ENCODE peak calls at places on chromosome 17, in five cellular contexts. J is trophoblast cell, P is mesendoderm, E is mesenchymal stem cell, Y is IMR-90. D is an unnamed sample.

GRCh38 chr17:45113424-45113754 is 18.9 kb downstream of the PLCD3 start:
- DNase-seq in P (no peak), E (no peak), J (no peak), Y (no peak), D (no peak)

GRCh38 chr17:79986441-79987186 is 49.1 kb downstream of the TBC1D16 start:
- DNase-seq in P (no peak), Y (peak), E (no peak), J (no peak), D (no peak)

GRCh38 chr17:57044976-57045867 is 39.8 kb upstream of the AKAP1 start:
- DNase-seq in J (no peak), E (no peak), Y (no peak), P (no peak), D (no peak)

GRCh38 chr17:30517786-30518185 is 40.6 kb downstream of the GOSR1 start:
- DNase-seq in P (no peak), Y (no peak), E (peak), J (no peak), D (no peak)

GRCh38 chr17:13070732-13071131 is 52.9 kb upstream of the ELAC2 start:
- DNase-seq in P (no peak), J (no peak), Y (no peak), E (no peak), D (no peak)

GRCh38 chr17:20982589-20983358 is 60.0 kb downstream of the USP22 start:
- DNase-seq in P (no peak), Y (no peak), E (no peak), J (no peak), D (no peak)

GRCh38 chr17:83192161-83192788 is 112.9 kb downstream of the METRNL start:
- DNase-seq in J (no peak), P (no peak), E (peak), Y (peak), D (no peak)

GRCh38 chr17:57939797-57940196 is 15.4 kb downstream of the CUEDC1 start:
- DNase-seq in P (no peak), J (no peak), Y (no peak), E (no peak), D (no peak)

GRCh38 chr17:61634942-61635538 is 44.0 kb upstream of the NACA2 start:
- DNase-seq in J (no peak), E (no peak), P (no peak), Y (no peak), D (no peak)

GRCh38 chr17:40106760-40107265 is 6.4 kb upstream of the NR1D1 start:
- DNase-seq in E (peak), J (no peak), Y (no peak), P (no peak), D (peak)

GRCh38 chr17:21017861-21018260 is 24.9 kb downstream of the USP22 start:
- DNase-seq in J (no peak), E (no peak), P (no peak), Y (no peak), D (no peak)

GRCh38 chr17:15509095-15509494 is 41.7 kb upstream of the CDRT4 start:
- DNase-seq in P (peak), Y (no peak), E (no peak), J (no peak), D (no peak)

GRCh38 chr17:40956401-40957254 is 10.1 kb downstream of the KRT39 start:
- DNase-seq in J (peak), P (no peak), E (peak), Y (peak), D (no peak)

GRCh38 chr17:78558181-78558850 is 18.9 kb downstream of the DNAH17 start:
- DNase-seq in Y (no peak), E (peak), J (peak), P (peak), D (no peak)

GRCh38 chr17:78873519-78874340 is 29.3 kb downstream of the CEP295NL start:
- DNase-seq in J (no peak), Y (peak), E (no peak), P (no peak), D (no peak)

GRCh38 chr17:37239690-37240344 is 136.0 kb upstream of the C17orf78 start:
- DNase-seq in Y (peak), P (peak), E (peak), J (no peak), D (no peak)

GRCh38 chr17:29155235-29155965 is 24.8 kb downstream of the MYO18A start:
- DNase-seq in Y (peak), E (peak), P (peak), J (peak), D (peak)

GRCh38 chr17:41959336-41960095 is 7.1 kb upstream of the CNP start:
- DNase-seq in P (peak), E (peak), Y (peak), J (peak), D (peak)

GRCh38 chr17:47955497-47956461 is 1.9 kb downstream of the PRR15L start:
- DNase-seq in E (no peak), P (no peak), J (no peak), Y (no peak), D (no peak)

GRCh38 chr17:17303010-17303846 is at the start of gene NT5M:
- DNase-seq in P (peak), Y (peak), J (peak), E (peak), D (peak)

GRCh38 chr17:56777859-56778258 is 55.9 kb downstream of the C17orf67 start:
- DNase-seq in Y (peak), J (no peak), E (peak), P (no peak), D (no peak)

GRCh38 chr17:44354582-44355309 is 8.9 kb downstream of the FAM171A2 start:
- DNase-seq in P (peak), E (no peak), J (peak), Y (no peak), D (peak)

GRCh38 chr17:36942031-36942599 is 4.8 kb downstream of the LHX1 start:
- DNase-seq in E (no peak), Y (no peak), P (no peak), J (no peak), D (peak)

GRCh38 chr17:74870512-74870911 is 2.3 kb downstream of the FDXR start:
- DNase-seq in J (no peak), P (no peak), E (peak), Y (peak), D (no peak)

GRCh38 chr17:64095144-64095882 is 34.6 kb downstream of the ERN1 start:
- DNase-seq in Y (no peak), J (no peak), E (no peak), P (no peak), D (peak)

GRCh38 chr17:78127240-78127887 is 1.2 kb downstream of the TMC6 start:
- DNase-seq in E (peak), P (peak), Y (no peak), J (no peak), D (peak)

GRCh38 chr17:41777579-41778188 is 8.8 kb downstream of the JUP start:
- DNase-seq in J (no peak), P (peak), Y (peak), E (peak), D (no peak)

GRCh38 chr17:73042809-73043685 is 49.4 kb downstream of the SLC39A11 start:
- DNase-seq in E (no peak), J (no peak), P (no peak), Y (peak), D (no peak)

GRCh38 chr17:34980353-34980680 is at the start of gene LIG3:
- DNase-seq in E (peak), P (peak), Y (peak), J (peak), D (peak)

GRCh38 chr17:37500378-37500777 is 10.7 kb downstream of the DUSP14 start:
- DNase-seq in Y (no peak), J (no peak), E (no peak), P (no peak), D (no peak)

GRCh38 chr17:5785343-5785742 is 201.0 kb upstream of the NLRP1 start:
- DNase-seq in E (peak), P (no peak), J (peak), Y (peak), D (no peak)

GRCh38 chr17:17001874-17002520 is 30.1 kb upstream of the TNFRSF13B start:
- DNase-seq in J (peak), P (peak), E (peak), Y (peak), D (peak)

GRCh38 chr17:63414222-63414621 is 31.9 kb downstream of the CYB561 start:
- DNase-seq in E (no peak), J (no peak), P (no peak), Y (no peak), D (no peak)

GRCh38 chr17:5237541-5238016 is 2.9 kb upstream of the SCIMP start:
- DNase-seq in J (peak), E (peak), Y (peak), P (peak), D (peak)

GRCh38 chr17:69525920-69526841 is 111.7 kb downstream of the MAP2K6 start:
- DNase-seq in E (peak), J (peak), P (peak), Y (peak), D (peak)

GRCh38 chr17:29042026-29042678 is 789 bp upstream of the PIPOX start:
- DNase-seq in E (no peak), Y (no peak), J (no peak), P (no peak), D (no peak)

GRCh38 chr17:54172654-54173316 is 350.1 kb downstream of the KIF2B start:
- DNase-seq in Y (no peak), P (peak), J (peak), E (peak), D (peak)

GRCh38 chr17:49564638-49565037 is 11.0 kb upstream of the NXPH3 start:
- DNase-seq in J (no peak), P (no peak), Y (no peak), E (no peak), D (no peak)

GRCh38 chr17:77783991-77784820 is 174.3 kb upstream of the TNRC6C start:
- DNase-seq in J (no peak), Y (no peak), P (no peak), E (no peak), D (no peak)

GRCh38 chr17:81902653-81903414 is 796 bp downstream of the NPB start:
- DNase-seq in E (no peak), J (no peak), P (no peak), Y (no peak), D (peak)
- H4K8ac ChIP-seq in E (peak), J (no peak), P (no peak), Y (no peak), D (no peak)

GRCh38 chr17:22570144-22570845 is 878.0 kb downstream of the KCNJ18 start:
- DNase-seq in Y (no peak), J (no peak), P (no peak), E (no peak), D (no peak)
- H4K8ac ChIP-seq in Y (no peak), J (no peak), P (no peak), E (no peak), D (no peak)

DNA sequence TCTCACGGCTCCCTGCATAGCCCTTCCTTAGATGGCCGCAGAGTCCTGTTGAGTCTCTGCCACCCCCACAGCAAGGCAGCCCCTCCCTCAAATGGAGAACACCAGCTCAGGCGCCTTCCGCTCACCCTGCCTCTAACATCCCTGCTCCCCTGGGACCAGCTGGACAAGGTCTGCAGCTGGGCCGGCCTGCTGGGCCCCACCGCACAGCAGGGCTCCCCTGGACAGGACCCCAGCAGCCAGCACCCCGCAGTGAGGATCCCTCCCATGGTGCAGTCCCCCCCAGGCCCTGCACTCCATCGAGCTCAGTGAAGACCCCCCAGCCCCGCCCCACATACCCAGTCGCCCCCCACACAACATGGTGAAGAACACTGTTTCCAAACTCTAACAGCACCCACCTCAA is 10.2 kb downstream of the ATP2A3 start:
- DNase-seq in P (no peak), E (no peak), Y (no peak), J (no peak), D (no peak)
- H4K8ac ChIP-seq in P (no peak), E (no peak), Y (no peak), J (no peak), D (no peak)

DNA sequence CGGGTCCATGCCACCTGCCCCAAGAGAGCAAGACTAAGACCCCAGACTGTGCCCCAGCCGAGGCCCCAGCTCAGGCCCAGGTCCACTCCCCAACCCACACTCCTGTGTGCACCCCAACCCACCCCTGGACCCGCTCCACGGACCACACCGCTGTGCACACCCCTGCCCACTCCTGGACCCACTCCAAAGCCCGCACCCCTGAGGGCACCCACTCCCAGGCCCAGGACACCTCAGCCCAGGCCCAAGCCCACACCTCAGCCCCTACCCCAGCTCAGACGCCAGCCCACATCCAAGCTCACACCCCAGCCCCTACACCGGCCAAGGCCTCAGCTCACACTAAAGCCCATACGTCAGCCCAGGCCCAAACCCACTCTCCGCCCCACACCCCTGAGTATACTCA is 1.1 kb downstream of the SPEM3 start:
- DNase-seq in J (no peak), P (no peak), E (no peak), Y (no peak), D (no peak)
- H4K8ac ChIP-seq in J (no peak), P (no peak), E (no peak), Y (no peak), D (no peak)

GRCh38 chr17:19703776-19704371 is 12.5 kb downstream of the SLC47A2 start:
- DNase-seq in P (peak), E (no peak), Y (no peak), J (no peak), D (peak)

GRCh38 chr17:19707728-19708221 is 8.6 kb downstream of the SLC47A2 start:
- DNase-seq in P (no peak), J (no peak), E (no peak), Y (no peak), D (peak)

GRCh38 chr17:19706791-19707727 is 9.3 kb downstream of the SLC47A2 start:
- DNase-seq in J (no peak), E (no peak), P (no peak), Y (no peak), D (peak)

GRCh38 chr17:19705201-19705600 is 11.2 kb downstream of the SLC47A2 start:
- DNase-seq in P (no peak), E (no peak), Y (no peak), J (no peak), D (peak)

GRCh38 chr17:19705771-19706770 is 10.3 kb downstream of the SLC47A2 start:
- DNase-seq in J (no peak), Y (no peak), E (no peak), P (no peak), D (peak)
- H4K8ac ChIP-seq in J (no peak), Y (no peak), E (no peak), P (no peak), D (no peak)

GRCh38 chr17:27294689-27295630 is 1.0 kb downstream of the WSB1 start:
- DNase-seq in E (peak), Y (peak), P (peak), J (peak), D (peak)
- H4K8ac ChIP-seq in E (peak), Y (peak), P (no peak), J (peak), D (no peak)